ENCODE peak calls at places on chromosomes 7 and 10, in seven cellular contexts. One of them, this sample, is unnamed.

GRCh38 chr7:143878884-143879283 is 23.1 kb downstream of the TCAF1 start:
- DNase-seq in HT1080: no peak
- DNase-seq in uterus: no peak
- DNase-seq in astrocyte of the spinal cord: no peak
- DNase-seq in RWPE1: no peak
- DNase-seq in stimulated activated naive CD4-positive, alpha-beta T cell: no peak
- DNase-seq in amygdala: no peak
- DNase-seq in this sample: no peak

GRCh38 chr7:105399043-105399725 is 10.5 kb upstream of the SRPK2 start:
- DNase-seq in HT1080: peak
- DNase-seq in uterus: no peak
- DNase-seq in stimulated activated naive CD4-positive, alpha-beta T cell: no peak
- DNase-seq in RWPE1: no peak
- DNase-seq in astrocyte of the spinal cord: peak
- DNase-seq in amygdala: no peak
- DNase-seq in this sample: no peak

GRCh38 chr7:152366662-152367061 is 69.1 kb downstream of the KMT2C start:
- DNase-seq in astrocyte of the spinal cord: peak
- DNase-seq in amygdala: no peak
- DNase-seq in uterus: no peak
- DNase-seq in HT1080: no peak
- DNase-seq in RWPE1: no peak
- DNase-seq in stimulated activated naive CD4-positive, alpha-beta T cell: no peak
- DNase-seq in this sample: no peak

GRCh38 chr7:834277-834676 is 2.0 kb downstream of the SUN1 start:
- DNase-seq in amygdala: no peak
- DNase-seq in stimulated activated naive CD4-positive, alpha-beta T cell: no peak
- DNase-seq in HT1080: no peak
- DNase-seq in RWPE1: no peak
- DNase-seq in uterus: no peak
- DNase-seq in astrocyte of the spinal cord: no peak
- DNase-seq in this sample: no peak

GRCh38 chr7:122790558-122790957 is 87.8 kb upstream of the RNF148 start:
- DNase-seq in amygdala: no peak
- DNase-seq in uterus: no peak
- DNase-seq in RWPE1: no peak
- DNase-seq in stimulated activated naive CD4-positive, alpha-beta T cell: no peak
- DNase-seq in astrocyte of the spinal cord: no peak
- DNase-seq in HT1080: no peak
- DNase-seq in this sample: no peak

GRCh38 chr10:35135861-35136260 is 9.2 kb downstream of the CREM start:
- DNase-seq in amygdala: no peak
- DNase-seq in HT1080: peak
- DNase-seq in astrocyte of the spinal cord: no peak
- DNase-seq in uterus: no peak
- DNase-seq in RWPE1: no peak
- DNase-seq in stimulated activated naive CD4-positive, alpha-beta T cell: no peak
- DNase-seq in this sample: no peak

GRCh38 chr7:23242935-23243334 is 3.6 kb upstream of the GPNMB start:
- DNase-seq in stimulated activated naive CD4-positive, alpha-beta T cell: no peak
- DNase-seq in astrocyte of the spinal cord: no peak
- DNase-seq in amygdala: no peak
- DNase-seq in HT1080: no peak
- DNase-seq in RWPE1: no peak
- DNase-seq in uterus: peak
- DNase-seq in this sample: no peak

GRCh38 chr10:36172054-36172531 is 530.0 kb upstream of the FZD8 start:
- DNase-seq in astrocyte of the spinal cord: peak
- DNase-seq in stimulated activated naive CD4-positive, alpha-beta T cell: no peak
- DNase-seq in HT1080: peak
- DNase-seq in uterus: no peak
- DNase-seq in amygdala: no peak
- DNase-seq in RWPE1: no peak
- DNase-seq in this sample: peak

GRCh38 chr7:108000875-108001758 is 1.8 kb downstream of the LAMB1 start:
- DNase-seq in uterus: peak
- DNase-seq in RWPE1: no peak
- DNase-seq in amygdala: no peak
- DNase-seq in stimulated activated naive CD4-positive, alpha-beta T cell: no peak
- DNase-seq in astrocyte of the spinal cord: peak
- DNase-seq in HT1080: peak
- DNase-seq in this sample: peak

GRCh38 chr7:115153770-115154468 is 232.0 kb downstream of the MDFIC start:
- DNase-seq in amygdala: no peak
- DNase-seq in astrocyte of the spinal cord: no peak
- DNase-seq in HT1080: no peak
- DNase-seq in RWPE1: no peak
- DNase-seq in uterus: no peak
- DNase-seq in stimulated activated naive CD4-positive, alpha-beta T cell: no peak
- DNase-seq in this sample: no peak

GRCh38 chr10:27884185-27884630 is 114.7 kb downstream of the ODAD2 start:
- DNase-seq in astrocyte of the spinal cord: peak
- DNase-seq in HT1080: peak
- DNase-seq in amygdala: no peak
- DNase-seq in RWPE1: no peak
- DNase-seq in uterus: no peak
- DNase-seq in stimulated activated naive CD4-positive, alpha-beta T cell: no peak
- DNase-seq in this sample: peak

GRCh38 chr10:21337171-21337792 is 188.2 kb downstream of the SKIDA1 start:
- DNase-seq in HT1080: no peak
- DNase-seq in RWPE1: no peak
- DNase-seq in uterus: no peak
- DNase-seq in astrocyte of the spinal cord: no peak
- DNase-seq in amygdala: no peak
- DNase-seq in stimulated activated naive CD4-positive, alpha-beta T cell: no peak
- DNase-seq in this sample: no peak

GRCh38 chr7:85186083-85186520 is 754 bp downstream of the SEMA3D start:
- DNase-seq in HT1080: peak
- DNase-seq in uterus: no peak
- DNase-seq in RWPE1: peak
- DNase-seq in stimulated activated naive CD4-positive, alpha-beta T cell: no peak
- DNase-seq in amygdala: no peak
- DNase-seq in astrocyte of the spinal cord: peak
- DNase-seq in this sample: no peak

GRCh38 chr10:89119651-89120050 is 87.5 kb downstream of the CH25H start:
- DNase-seq in amygdala: no peak
- DNase-seq in RWPE1: no peak
- DNase-seq in uterus: no peak
- DNase-seq in astrocyte of the spinal cord: no peak
- DNase-seq in stimulated activated naive CD4-positive, alpha-beta T cell: no peak
- DNase-seq in HT1080: no peak
- DNase-seq in this sample: no peak

GRCh38 chr7:13778967-13779366 is 210.5 kb downstream of the ETV1 start:
- DNase-seq in RWPE1: peak
- DNase-seq in HT1080: peak
- DNase-seq in amygdala: no peak
- DNase-seq in astrocyte of the spinal cord: peak
- DNase-seq in uterus: no peak
- DNase-seq in stimulated activated naive CD4-positive, alpha-beta T cell: no peak
- DNase-seq in this sample: peak

GRCh38 chr10:57338823-57339558 is 928.7 kb downstream of the IPMK start:
- DNase-seq in RWPE1: peak
- DNase-seq in amygdala: no peak
- DNase-seq in stimulated activated naive CD4-positive, alpha-beta T cell: no peak
- DNase-seq in HT1080: peak
- DNase-seq in astrocyte of the spinal cord: peak
- DNase-seq in uterus: no peak
- DNase-seq in this sample: peak

GRCh38 chr10:113438660-113439059 is 114.2 kb upstream of the HABP2 start:
- DNase-seq in astrocyte of the spinal cord: no peak
- DNase-seq in uterus: no peak
- DNase-seq in HT1080: peak
- DNase-seq in RWPE1: peak
- DNase-seq in stimulated activated naive CD4-positive, alpha-beta T cell: no peak
- DNase-seq in amygdala: no peak
- DNase-seq in this sample: peak

GRCh38 chr10:13100349-13101294 is 659 bp downstream of the OPTN start:
- DNase-seq in astrocyte of the spinal cord: peak
- DNase-seq in amygdala: no peak
- DNase-seq in stimulated activated naive CD4-positive, alpha-beta T cell: peak
- DNase-seq in HT1080: peak
- DNase-seq in uterus: peak
- DNase-seq in RWPE1: peak
- DNase-seq in this sample: peak

GRCh38 chr10:104307576-104308438 is 30.5 kb downstream of the ITPRIP start:
- DNase-seq in astrocyte of the spinal cord: no peak
- DNase-seq in RWPE1: no peak
- DNase-seq in HT1080: no peak
- DNase-seq in stimulated activated naive CD4-positive, alpha-beta T cell: no peak
- DNase-seq in amygdala: no peak
- DNase-seq in uterus: no peak
- DNase-seq in this sample: no peak

GRCh38 chr7:74480861-74481417 is 27.2 kb downstream of the GTF2IRD1 start:
- DNase-seq in HT1080: no peak
- DNase-seq in RWPE1: no peak
- DNase-seq in stimulated activated naive CD4-positive, alpha-beta T cell: no peak
- DNase-seq in uterus: peak
- DNase-seq in astrocyte of the spinal cord: peak
- DNase-seq in amygdala: no peak
- DNase-seq in this sample: peak

GRCh38 chr7:36943591-36944430 is 219.5 kb upstream of the AOAH start:
- DNase-seq in astrocyte of the spinal cord: no peak
- DNase-seq in stimulated activated naive CD4-positive, alpha-beta T cell: no peak
- DNase-seq in amygdala: no peak
- DNase-seq in HT1080: no peak
- DNase-seq in RWPE1: no peak
- DNase-seq in uterus: no peak
- DNase-seq in this sample: no peak

GRCh38 chr10:22335204-22335956 is 9.9 kb upstream of the SPAG6 start:
- DNase-seq in stimulated activated naive CD4-positive, alpha-beta T cell: peak
- DNase-seq in HT1080: no peak
- DNase-seq in uterus: peak
- DNase-seq in RWPE1: no peak
- DNase-seq in astrocyte of the spinal cord: peak
- DNase-seq in amygdala: no peak
- DNase-seq in this sample: no peak

GRCh38 chr10:73065441-73065840 is 31.2 kb downstream of the P4HA1 start:
- DNase-seq in RWPE1: no peak
- DNase-seq in HT1080: no peak
- DNase-seq in astrocyte of the spinal cord: no peak
- DNase-seq in amygdala: no peak
- DNase-seq in stimulated activated naive CD4-positive, alpha-beta T cell: no peak
- DNase-seq in uterus: no peak
- DNase-seq in this sample: no peak

GRCh38 chr10:55628260-55628701 is 732.8 kb downstream of the ZWINT start:
- DNase-seq in RWPE1: no peak
- DNase-seq in HT1080: no peak
- DNase-seq in amygdala: no peak
- DNase-seq in stimulated activated naive CD4-positive, alpha-beta T cell: no peak
- DNase-seq in uterus: no peak
- DNase-seq in astrocyte of the spinal cord: peak
- DNase-seq in this sample: no peak

GRCh38 chr7:35804571-35804970 is 3.7 kb downstream of the SEPTIN7 start:
- DNase-seq in amygdala: no peak
- DNase-seq in HT1080: no peak
- DNase-seq in uterus: no peak
- DNase-seq in astrocyte of the spinal cord: no peak
- DNase-seq in RWPE1: no peak
- DNase-seq in stimulated activated naive CD4-positive, alpha-beta T cell: no peak
- DNase-seq in this sample: no peak

GRCh38 chr10:13503745-13504463 is 24.9 kb downstream of the BEND7 start:
- DNase-seq in stimulated activated naive CD4-positive, alpha-beta T cell: no peak
- DNase-seq in HT1080: peak
- DNase-seq in RWPE1: peak
- DNase-seq in uterus: no peak
- DNase-seq in astrocyte of the spinal cord: peak
- DNase-seq in amygdala: no peak
- DNase-seq in this sample: peak

GRCh38 chr10:14681305-14681704 is 93.4 kb downstream of the FAM107B start:
- DNase-seq in HT1080: peak
- DNase-seq in amygdala: no peak
- DNase-seq in astrocyte of the spinal cord: no peak
- DNase-seq in stimulated activated naive CD4-positive, alpha-beta T cell: no peak
- DNase-seq in uterus: no peak
- DNase-seq in RWPE1: no peak
- DNase-seq in this sample: no peak

GRCh38 chr10:46560381-46560780 is 3.9 kb upstream of the GPRIN2 start:
- DNase-seq in stimulated activated naive CD4-positive, alpha-beta T cell: no peak
- DNase-seq in astrocyte of the spinal cord: no peak
- DNase-seq in RWPE1: no peak
- DNase-seq in amygdala: no peak
- DNase-seq in HT1080: no peak
- DNase-seq in uterus: peak
- DNase-seq in this sample: no peak

GRCh38 chr10:99234067-99234738 is 1.4 kb downstream of the HPSE2 start:
- DNase-seq in amygdala: no peak
- DNase-seq in RWPE1: peak
- DNase-seq in HT1080: no peak
- DNase-seq in stimulated activated naive CD4-positive, alpha-beta T cell: peak
- DNase-seq in uterus: no peak
- DNase-seq in astrocyte of the spinal cord: peak
- DNase-seq in this sample: no peak

GRCh38 chr7:55130079-55130476 is 111.3 kb downstream of the EGFR start:
- DNase-seq in amygdala: no peak
- DNase-seq in RWPE1: no peak
- DNase-seq in uterus: peak
- DNase-seq in HT1080: no peak
- DNase-seq in astrocyte of the spinal cord: peak
- DNase-seq in stimulated activated naive CD4-positive, alpha-beta T cell: no peak
- DNase-seq in this sample: no peak

GRCh38 chr7:38368191-38368605 is 94.8 kb upstream of the TARP start:
- DNase-seq in amygdala: no peak
- DNase-seq in stimulated activated naive CD4-positive, alpha-beta T cell: peak
- DNase-seq in uterus: no peak
- DNase-seq in astrocyte of the spinal cord: peak
- DNase-seq in RWPE1: peak
- DNase-seq in HT1080: peak
- DNase-seq in this sample: peak

GRCh38 chr7:142024547-142024946 is 28.9 kb downstream of the MGAM start:
- DNase-seq in uterus: no peak
- DNase-seq in RWPE1: peak
- DNase-seq in HT1080: peak
- DNase-seq in astrocyte of the spinal cord: peak
- DNase-seq in amygdala: no peak
- DNase-seq in stimulated activated naive CD4-positive, alpha-beta T cell: no peak
- DNase-seq in this sample: peak

GRCh38 chr10:109282510-109282909 is 640.8 kb downstream of the XPNPEP1 start:
- DNase-seq in HT1080: peak
- DNase-seq in amygdala: no peak
- DNase-seq in astrocyte of the spinal cord: peak
- DNase-seq in RWPE1: no peak
- DNase-seq in uterus: no peak
- DNase-seq in stimulated activated naive CD4-positive, alpha-beta T cell: no peak
- DNase-seq in this sample: no peak

GRCh38 chr10:132350946-132351345 is 19.0 kb downstream of the LRRC27 start:
- DNase-seq in amygdala: no peak
- DNase-seq in stimulated activated naive CD4-positive, alpha-beta T cell: no peak
- DNase-seq in HT1080: no peak
- DNase-seq in astrocyte of the spinal cord: no peak
- DNase-seq in uterus: no peak
- DNase-seq in RWPE1: no peak
- DNase-seq in this sample: no peak

GRCh38 chr10:35754489-35754888 is 112.4 kb upstream of the FZD8 start:
- DNase-seq in RWPE1: no peak
- DNase-seq in amygdala: no peak
- DNase-seq in HT1080: no peak
- DNase-seq in uterus: no peak
- DNase-seq in stimulated activated naive CD4-positive, alpha-beta T cell: no peak
- DNase-seq in astrocyte of the spinal cord: no peak
- DNase-seq in this sample: no peak